ENCODE peak calls at places on chromosomes 7 and 10, in seven cellular contexts. One of them, this sample, is unnamed.

GRCh38 chr10:104835422-104835821 is 194.3 kb downstream of the SORCS3 start:
- DNase-seq in sigmoid colon: no peak
- DNase-seq in stomach: no peak
- DNase-seq in spleen: no peak
- DNase-seq in HCT116: no peak
- DNase-seq in transverse colon: no peak
- DNase-seq in esophagus muscularis mucosa: no peak
- DNase-seq in this sample: no peak

GRCh38 chr10:123743441-123744225 is 77.5 kb downstream of the GPR26 start:
- DNase-seq in spleen: no peak
- DNase-seq in stomach: no peak
- DNase-seq in HCT116: no peak
- DNase-seq in sigmoid colon: no peak
- DNase-seq in transverse colon: no peak
- DNase-seq in esophagus muscularis mucosa: no peak
- DNase-seq in this sample: no peak

GRCh38 chr10:49444349-49444748 is 48.5 kb upstream of the DRGX start:
- DNase-seq in sigmoid colon: no peak
- DNase-seq in transverse colon: no peak
- DNase-seq in HCT116: no peak
- DNase-seq in esophagus muscularis mucosa: no peak
- DNase-seq in stomach: no peak
- DNase-seq in spleen: no peak
- DNase-seq in this sample: no peak

GRCh38 chr10:131697461-131698128 is 203.2 kb upstream of the PPP2R2D start:
- DNase-seq in transverse colon: no peak
- DNase-seq in stomach: no peak
- DNase-seq in spleen: peak
- DNase-seq in HCT116: no peak
- DNase-seq in esophagus muscularis mucosa: no peak
- DNase-seq in sigmoid colon: no peak
- DNase-seq in this sample: no peak

GRCh38 chr10:119162693-119163092 is 2.8 kb downstream of the SFXN4 start:
- DNase-seq in HCT116: no peak
- DNase-seq in spleen: no peak
- DNase-seq in sigmoid colon: no peak
- DNase-seq in stomach: no peak
- DNase-seq in esophagus muscularis mucosa: no peak
- DNase-seq in transverse colon: no peak
- DNase-seq in this sample: no peak

GRCh38 chr7:149879801-149880738 is 6.3 kb downstream of the ATP6V0E2 start:
- DNase-seq in sigmoid colon: no peak
- DNase-seq in stomach: no peak
- DNase-seq in HCT116: no peak
- DNase-seq in esophagus muscularis mucosa: peak
- DNase-seq in transverse colon: no peak
- DNase-seq in spleen: no peak
- DNase-seq in this sample: no peak

GRCh38 chr7:41699532-41699931 is 3.4 kb downstream of the INHBA start:
- DNase-seq in sigmoid colon: no peak
- DNase-seq in esophagus muscularis mucosa: no peak
- DNase-seq in HCT116: no peak
- DNase-seq in transverse colon: no peak
- DNase-seq in stomach: no peak
- DNase-seq in spleen: no peak
- DNase-seq in this sample: no peak

GRCh38 chr10:77386833-77387232 is 250.8 kb downstream of the KCNMA1 start:
- DNase-seq in esophagus muscularis mucosa: no peak
- DNase-seq in sigmoid colon: no peak
- DNase-seq in transverse colon: no peak
- DNase-seq in spleen: no peak
- DNase-seq in stomach: no peak
- DNase-seq in HCT116: no peak
- DNase-seq in this sample: no peak

GRCh38 chr7:22561356-22561755 is 61.4 kb upstream of the STEAP1B start:
- DNase-seq in spleen: no peak
- DNase-seq in transverse colon: peak
- DNase-seq in HCT116: no peak
- DNase-seq in esophagus muscularis mucosa: peak
- DNase-seq in stomach: no peak
- DNase-seq in sigmoid colon: peak
- DNase-seq in this sample: no peak

GRCh38 chr7:123916240-123916724 is 8.8 kb upstream of the SPAM1 start:
- DNase-seq in transverse colon: peak
- DNase-seq in esophagus muscularis mucosa: no peak
- DNase-seq in HCT116: peak
- DNase-seq in sigmoid colon: no peak
- DNase-seq in stomach: no peak
- DNase-seq in spleen: no peak
- DNase-seq in this sample: no peak

GRCh38 chr7:135979674-135980660 is 2.8 kb upstream of the MTPN start:
- DNase-seq in sigmoid colon: no peak
- DNase-seq in transverse colon: no peak
- DNase-seq in esophagus muscularis mucosa: no peak
- DNase-seq in stomach: no peak
- DNase-seq in spleen: no peak
- DNase-seq in HCT116: no peak
- DNase-seq in this sample: peak

GRCh38 chr7:10913457-10913856 is 60.2 kb upstream of the PHF14 start:
- DNase-seq in transverse colon: no peak
- DNase-seq in HCT116: no peak
- DNase-seq in sigmoid colon: no peak
- DNase-seq in esophagus muscularis mucosa: no peak
- DNase-seq in stomach: no peak
- DNase-seq in spleen: no peak
- DNase-seq in this sample: no peak

GRCh38 chr10:22335204-22335956 is 9.9 kb upstream of the SPAG6 start:
- DNase-seq in spleen: peak
- DNase-seq in sigmoid colon: peak
- DNase-seq in esophagus muscularis mucosa: no peak
- DNase-seq in HCT116: no peak
- DNase-seq in transverse colon: peak
- DNase-seq in stomach: peak
- DNase-seq in this sample: no peak

GRCh38 chr7:121752706-121753105 is 120.3 kb upstream of the PTPRZ1 start:
- DNase-seq in transverse colon: no peak
- DNase-seq in spleen: no peak
- DNase-seq in stomach: no peak
- DNase-seq in sigmoid colon: no peak
- DNase-seq in esophagus muscularis mucosa: no peak
- DNase-seq in HCT116: peak
- DNase-seq in this sample: no peak

GRCh38 chr7:155108144-155108901 is 38.2 kb downstream of the HTR5A start:
- DNase-seq in transverse colon: no peak
- DNase-seq in esophagus muscularis mucosa: no peak
- DNase-seq in stomach: no peak
- DNase-seq in spleen: no peak
- DNase-seq in sigmoid colon: no peak
- DNase-seq in HCT116: no peak
- DNase-seq in this sample: no peak

GRCh38 chr10:113788604-113789083 is 37.2 kb downstream of the PLEKHS1 start:
- DNase-seq in spleen: no peak
- DNase-seq in transverse colon: no peak
- DNase-seq in stomach: no peak
- DNase-seq in sigmoid colon: peak
- DNase-seq in HCT116: peak
- DNase-seq in esophagus muscularis mucosa: no peak
- DNase-seq in this sample: no peak

GRCh38 chr7:144836545-144836842 is 641 bp upstream of the TPK1 start:
- DNase-seq in HCT116: no peak
- DNase-seq in stomach: no peak
- DNase-seq in esophagus muscularis mucosa: no peak
- DNase-seq in spleen: no peak
- DNase-seq in transverse colon: no peak
- DNase-seq in sigmoid colon: no peak
- DNase-seq in this sample: no peak

GRCh38 chr7:144848078-144848477 is 12.2 kb upstream of the TPK1 start:
- DNase-seq in stomach: no peak
- DNase-seq in spleen: no peak
- DNase-seq in HCT116: no peak
- DNase-seq in esophagus muscularis mucosa: no peak
- DNase-seq in sigmoid colon: no peak
- DNase-seq in transverse colon: no peak
- DNase-seq in this sample: no peak

DNA sequence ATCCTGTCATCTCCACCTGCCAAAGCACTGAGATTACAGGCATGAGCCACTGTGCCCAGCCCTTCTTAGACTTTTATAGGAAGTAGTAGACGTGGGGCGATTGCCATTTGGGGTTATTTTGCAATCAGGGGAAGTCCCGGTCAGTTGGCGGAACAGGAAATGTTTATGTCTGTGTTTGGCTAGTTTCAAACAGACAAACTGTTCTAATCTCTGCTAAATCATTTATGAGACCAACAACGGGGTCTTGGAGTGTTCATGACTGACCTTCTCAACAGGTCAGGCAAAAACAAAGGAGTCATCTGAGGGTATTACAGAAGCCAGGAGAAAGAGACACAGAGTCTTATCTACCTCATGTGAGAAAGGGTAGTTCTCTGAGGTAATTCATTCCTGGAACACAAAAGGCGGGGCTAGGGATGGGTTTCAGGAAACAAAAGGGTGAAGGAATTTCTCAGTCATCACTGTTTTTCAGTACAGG is 6.6 kb upstream of the TPK1 start:
- DNase-seq in HCT116: no peak
- DNase-seq in stomach: peak
- DNase-seq in spleen: peak
- DNase-seq in transverse colon: peak
- DNase-seq in esophagus muscularis mucosa: no peak
- DNase-seq in sigmoid colon: peak
- DNase-seq in this sample: no peak
- TF ChIP-seq POLR2AphosphoS5 in HCT116: no peak
- TF ChIP-seq POLR2AphosphoS5 in stomach: peak
- TF ChIP-seq POLR2AphosphoS5 in spleen: no peak
- TF ChIP-seq POLR2AphosphoS5 in transverse colon: no peak
- TF ChIP-seq POLR2AphosphoS5 in esophagus muscularis mucosa: peak
- TF ChIP-seq POLR2AphosphoS5 in sigmoid colon: no peak
- TF ChIP-seq POLR2AphosphoS5 in this sample: no peak

GRCh38 chr10:99621454-99622246 is 1.4 kb upstream of the SLC25A28 start:
- DNase-seq in sigmoid colon: no peak
- DNase-seq in spleen: peak
- DNase-seq in esophagus muscularis mucosa: no peak
- DNase-seq in HCT116: no peak
- DNase-seq in transverse colon: no peak
- DNase-seq in stomach: no peak
- DNase-seq in this sample: no peak

GRCh38 chr10:99623919-99624318 is 3.7 kb upstream of the SLC25A28 start:
- DNase-seq in transverse colon: no peak
- DNase-seq in stomach: no peak
- DNase-seq in sigmoid colon: no peak
- DNase-seq in esophagus muscularis mucosa: no peak
- DNase-seq in HCT116: no peak
- DNase-seq in spleen: no peak
- DNase-seq in this sample: no peak

GRCh38 chr10:99619090-99619800 is 994 bp downstream of the SLC25A28 start:
- DNase-seq in transverse colon: no peak
- DNase-seq in sigmoid colon: no peak
- DNase-seq in esophagus muscularis mucosa: no peak
- DNase-seq in HCT116: no peak
- DNase-seq in spleen: no peak
- DNase-seq in stomach: no peak
- DNase-seq in this sample: no peak

GRCh38 chr10:99619851-99620712 is at the start of gene SLC25A28:
- DNase-seq in esophagus muscularis mucosa: peak
- DNase-seq in HCT116: peak
- DNase-seq in sigmoid colon: peak
- DNase-seq in transverse colon: peak
- DNase-seq in stomach: peak
- DNase-seq in spleen: peak
- DNase-seq in this sample: peak

GRCh38 chr10:99620713-99621453 is 644 bp upstream of the SLC25A28 start:
- DNase-seq in spleen: peak
- DNase-seq in sigmoid colon: peak
- DNase-seq in HCT116: peak
- DNase-seq in transverse colon: peak
- DNase-seq in stomach: peak
- DNase-seq in esophagus muscularis mucosa: peak
- DNase-seq in this sample: peak
- TF ChIP-seq POLR2A in spleen: peak
- TF ChIP-seq POLR2A in sigmoid colon: peak
- TF ChIP-seq POLR2A in HCT116: peak
- TF ChIP-seq POLR2A in transverse colon: peak
- TF ChIP-seq POLR2A in stomach: no peak
- TF ChIP-seq POLR2A in esophagus muscularis mucosa: peak
- TF ChIP-seq POLR2A in this sample: peak

DNA sequence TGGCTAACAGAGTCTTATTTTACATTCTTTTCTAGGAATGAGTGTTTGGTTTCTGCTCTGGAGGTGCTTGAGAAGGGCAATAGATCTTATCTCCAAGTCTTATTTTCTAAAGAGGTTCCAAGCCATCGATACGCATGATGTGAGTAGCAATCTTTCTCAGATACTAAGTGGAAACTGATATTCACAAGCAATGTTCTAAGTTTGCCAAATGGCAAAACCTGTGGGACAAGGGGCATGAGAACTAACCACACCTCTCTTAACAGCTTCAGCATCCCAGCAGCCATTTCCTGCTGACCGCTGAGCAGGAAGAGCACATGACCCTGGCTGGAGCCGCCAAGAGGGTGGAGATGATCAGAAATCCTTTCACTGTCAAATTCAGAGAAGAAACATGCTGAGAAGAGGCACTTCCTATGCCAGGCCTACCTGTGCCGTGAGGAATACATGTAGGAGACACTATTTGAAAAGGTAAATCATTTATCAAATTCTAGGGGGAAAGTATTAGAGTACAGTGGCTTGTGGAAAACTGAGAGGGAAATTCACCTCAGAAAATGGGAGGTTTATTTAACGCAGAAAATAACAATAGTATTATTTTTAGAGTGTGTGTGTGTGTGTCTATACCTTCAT is 35.2 kb downstream of the CCDC71L start:
- DNase-seq in stomach: no peak
- DNase-seq in spleen: no peak
- DNase-seq in transverse colon: peak
- DNase-seq in HCT116: no peak
- DNase-seq in sigmoid colon: no peak
- DNase-seq in esophagus muscularis mucosa: no peak
- DNase-seq in this sample: no peak
- TF ChIP-seq POLR2AphosphoS5 in stomach: no peak
- TF ChIP-seq POLR2AphosphoS5 in spleen: no peak
- TF ChIP-seq POLR2AphosphoS5 in transverse colon: peak
- TF ChIP-seq POLR2AphosphoS5 in HCT116: no peak
- TF ChIP-seq POLR2AphosphoS5 in sigmoid colon: no peak
- TF ChIP-seq POLR2AphosphoS5 in esophagus muscularis mucosa: no peak
- TF ChIP-seq POLR2AphosphoS5 in this sample: no peak

DNA sequence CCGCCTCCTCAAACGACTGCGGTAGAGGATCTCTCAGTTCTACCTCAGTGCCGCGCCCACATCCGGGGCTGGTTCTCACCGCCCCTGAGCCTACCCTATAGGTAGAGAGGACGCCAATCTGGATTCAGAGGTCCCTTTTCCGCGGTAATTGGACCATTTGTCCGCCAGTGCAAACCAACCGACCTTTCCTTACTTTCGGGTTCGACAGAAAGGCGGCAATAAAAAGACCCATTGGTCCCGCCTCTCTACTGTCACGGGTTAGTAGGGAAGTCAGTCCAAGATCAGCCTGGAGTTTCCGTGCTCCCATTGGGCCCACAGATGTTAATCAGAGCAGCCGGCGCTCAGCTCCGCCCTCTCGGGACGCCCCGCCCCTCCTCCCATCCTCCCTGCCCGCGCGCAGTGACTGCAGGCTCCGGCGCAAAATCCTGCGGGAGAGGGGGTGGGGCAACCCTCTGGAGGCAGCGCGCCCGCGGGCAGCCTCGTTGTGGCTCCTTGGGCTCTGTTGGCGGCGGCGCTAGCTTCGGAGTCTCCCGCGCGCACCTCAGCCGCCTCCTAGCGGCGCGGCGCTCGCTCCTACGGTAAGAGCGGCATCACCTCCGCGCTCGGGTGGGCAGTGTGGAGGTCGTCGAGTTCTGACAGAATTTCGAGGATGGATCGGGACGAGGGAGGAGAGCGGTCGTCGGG is at the start of the genes PHTF2 and TMEM60:
- DNase-seq in stomach: peak
- DNase-seq in spleen: peak
- DNase-seq in HCT116: peak
- DNase-seq in sigmoid colon: peak
- DNase-seq in esophagus muscularis mucosa: peak
- DNase-seq in transverse colon: peak
- DNase-seq in this sample: peak
- TF ChIP-seq POLR2A in stomach: no peak
- TF ChIP-seq POLR2A in spleen: no peak
- TF ChIP-seq POLR2A in HCT116: peak
- TF ChIP-seq POLR2A in sigmoid colon: no peak
- TF ChIP-seq POLR2A in esophagus muscularis mucosa: peak
- TF ChIP-seq POLR2A in transverse colon: peak
- TF ChIP-seq POLR2A in this sample: no peak